ENCODE peak calls at places on chromosomes 3 and 15, in six cellular contexts. W, C, P, Z, H and M are unnamed samples.
A peak's percentile ranks its signal among the peaks of the same experiment; 100 is the strongest.

GRCh38 chr3:113746955-113747718 is at the start of gene ATP6V1A:
- DNase-seq in C (peak; percentile 59), Z (peak; percentile 85), H (peak; percentile 84), P (peak; percentile 63), W (no peak), M (peak; percentile 51)

GRCh38 chr3:9036327-9037112 is 73.2 kb upstream of the RAD18 start:
- DNase-seq in C (no peak), W (peak; percentile 40), H (no peak), P (peak; percentile 81), Z (no peak), M (no peak)

GRCh38 chr15:64730151-64730550 is 45.2 kb downstream of the RBPMS2 start:
- DNase-seq in P (no peak), W (no peak), C (no peak), H (no peak), Z (no peak), M (no peak)

GRCh38 chr3:170128259-170128976 is 53.1 kb downstream of the PHC3 start:
- DNase-seq in C (no peak), W (no peak), H (peak; percentile 67), P (no peak), Z (peak; percentile 51), M (no peak)

GRCh38 chr3:45441570-45442313 is 53.4 kb downstream of the LARS2 start:
- DNase-seq in H (no peak), Z (no peak), C (no peak), W (peak; percentile 72), P (no peak), M (no peak)

GRCh38 chr15:55318588-55319494 is at the start of the genes PIGB and PIGBOS1:
- DNase-seq in P (peak; percentile 80), W (peak; percentile 60), H (peak; percentile 89), Z (peak; percentile 85), C (peak; percentile 67), M (peak; percentile 53)

GRCh38 chr3:12484983-12485327 is 675 bp downstream of the TSEN2 start:
- DNase-seq in W (no peak), H (no peak), C (no peak), P (no peak), Z (no peak), M (no peak)

GRCh38 chr3:180802837-180803236 is 109.6 kb upstream of the FXR1 start:
- DNase-seq in H (no peak), Z (no peak), W (no peak), C (no peak), P (no peak), M (no peak)

GRCh38 chr3:114867828-114868498 is 279.1 kb downstream of the ZBTB20 start:
- DNase-seq in C (no peak), Z (no peak), P (no peak), H (no peak), W (no peak), M (no peak)

GRCh38 chr15:35673093-35673573 is 127.2 kb upstream of the DPH6 start:
- DNase-seq in C (no peak), P (no peak), W (no peak), Z (no peak), H (no peak), M (no peak)

GRCh38 chr3:105490045-105490444 is 123.3 kb downstream of the ALCAM start:
- DNase-seq in P (no peak), W (no peak), H (no peak), C (no peak), Z (no peak), M (no peak)

GRCh38 chr3:107425033-107425432 is 47.8 kb downstream of the CCDC54 start:
- DNase-seq in W (no peak), H (peak; percentile 8), Z (no peak), P (no peak), C (no peak), M (no peak)

GRCh38 chr3:145219355-145220196 is 941.4 kb downstream of the PLOD2 start:
- DNase-seq in W (no peak), P (no peak), H (no peak), Z (no peak), C (no peak), M (no peak)

GRCh38 chr3:76497636-76498035 is 542.3 kb upstream of the ROBO2 start:
- DNase-seq in P (no peak), H (no peak), Z (no peak), W (no peak), C (no peak), M (no peak)

GRCh38 chr15:59739557-59740186 is 50.6 kb upstream of the BNIP2 start:
- DNase-seq in W (no peak), Z (no peak), P (no peak), H (no peak), C (no peak), M (no peak)

GRCh38 chr15:59738676-59739075 is 49.6 kb upstream of the BNIP2 start:
- DNase-seq in Z (no peak), W (no peak), P (no peak), H (no peak), C (no peak), M (no peak)

GRCh38 chr15:59746777-59747176 is 57.7 kb upstream of the BNIP2 start:
- DNase-seq in W (no peak), Z (no peak), C (no peak), H (no peak), P (no peak), M (no peak)

GRCh38 chr15:59736181-59736580 is 47.1 kb upstream of the BNIP2 start:
- DNase-seq in H (no peak), P (no peak), Z (no peak), W (no peak), C (peak; percentile 6), M (no peak)

DNA sequence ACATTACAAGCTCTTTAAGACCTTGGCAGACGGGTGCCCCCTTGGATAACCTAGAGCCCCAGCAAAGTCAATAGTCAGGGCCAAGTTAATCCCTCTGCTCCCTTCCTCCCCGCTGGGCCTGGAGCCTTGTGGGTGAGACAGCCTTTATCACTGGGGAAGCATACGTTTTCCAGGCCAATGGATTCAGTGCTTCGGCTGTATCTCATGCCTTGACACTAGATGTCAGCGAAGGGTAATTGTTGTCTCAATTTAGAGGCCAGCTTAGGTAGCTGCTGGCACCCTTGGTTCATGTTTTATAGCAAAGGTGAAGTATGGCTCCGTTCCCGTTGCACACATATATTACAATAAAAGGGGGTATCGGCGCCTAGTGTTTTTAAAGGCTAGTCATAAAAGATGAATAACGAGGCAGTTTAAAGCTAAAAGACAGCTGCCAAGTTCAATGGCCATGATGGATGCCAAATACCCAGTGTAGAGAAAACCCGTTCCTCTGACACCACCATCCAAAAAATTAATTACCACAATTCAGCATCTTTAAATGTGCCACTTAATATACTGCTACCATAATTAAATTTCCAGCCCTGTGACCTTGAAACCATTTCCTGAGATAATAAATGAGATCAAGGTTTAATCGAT is 52.3 kb upstream of the BNIP2 start:
- DNase-seq in W (no peak), P (no peak), Z (no peak), C (no peak), H (no peak), M (no peak)
- TF ChIP-seq CTCF in W (peak; percentile 31), P (peak; percentile 26), Z (no peak), C (no peak), H (no peak), M (no peak)

GRCh38 chr3:192812736-192813383 is 85.5 kb upstream of the FGF12 start:
- DNase-seq in C (no peak), W (peak; percentile 52), P (no peak), H (no peak), Z (no peak), M (no peak)
- TF ChIP-seq CTCF in C (no peak), W (peak; percentile 55), P (peak; percentile 61), H (no peak), Z (peak; percentile 32), M (peak; percentile 73)

DNA sequence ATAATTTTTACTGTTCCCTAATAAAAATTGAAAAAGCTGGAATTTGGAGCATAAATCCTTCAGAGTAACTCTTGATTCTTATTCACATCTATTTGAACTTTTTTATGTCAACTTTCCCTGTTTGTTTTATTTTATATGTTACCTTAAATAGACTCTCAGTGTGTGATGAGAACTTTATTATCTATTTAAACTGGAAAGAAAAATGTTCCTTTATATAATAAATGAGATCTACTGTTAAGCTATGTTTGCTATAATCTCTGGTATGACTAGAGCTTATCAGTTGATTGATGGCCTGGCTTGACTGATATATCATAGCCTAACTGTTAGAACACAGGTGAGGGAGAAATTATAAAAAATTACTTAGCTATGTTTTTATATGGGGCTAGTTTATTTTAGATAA is 330.6 kb upstream of the EPHA6 start:
- DNase-seq in C (no peak), H (no peak), W (no peak), Z (no peak), P (no peak), M (no peak)
- TF ChIP-seq CTCF in C (no peak), H (no peak), W (no peak), Z (no peak), P (no peak), M (no peak)

GRCh38 chr15:78620021-78620838 is 566 bp downstream of the CHRNA3 start:
- DNase-seq in Z (no peak), P (no peak), C (no peak), H (no peak), W (no peak), M (no peak)
- TF ChIP-seq CTCF in Z (no peak), P (no peak), C (no peak), H (peak; percentile 6), W (peak; percentile 20), M (peak; percentile 52)

GRCh38 chr15:52783929-52784798 is 6.0 kb downstream of the ONECUT1 start:
- DNase-seq in Z (no peak), P (no peak), W (no peak), H (peak; percentile 52), C (no peak), M (no peak)

GRCh38 chr15:52785672-52786406 is 4.3 kb downstream of the ONECUT1 start:
- DNase-seq in P (no peak), W (no peak), Z (no peak), C (no peak), H (no peak), M (no peak)

GRCh38 chr15:52786436-52787122 is 3.6 kb downstream of the ONECUT1 start:
- DNase-seq in C (no peak), Z (no peak), P (no peak), H (no peak), W (no peak), M (no peak)

GRCh38 chr15:52783191-52783829 is 6.8 kb downstream of the ONECUT1 start:
- DNase-seq in P (no peak), H (no peak), W (no peak), C (no peak), Z (no peak), M (no peak)

DNA sequence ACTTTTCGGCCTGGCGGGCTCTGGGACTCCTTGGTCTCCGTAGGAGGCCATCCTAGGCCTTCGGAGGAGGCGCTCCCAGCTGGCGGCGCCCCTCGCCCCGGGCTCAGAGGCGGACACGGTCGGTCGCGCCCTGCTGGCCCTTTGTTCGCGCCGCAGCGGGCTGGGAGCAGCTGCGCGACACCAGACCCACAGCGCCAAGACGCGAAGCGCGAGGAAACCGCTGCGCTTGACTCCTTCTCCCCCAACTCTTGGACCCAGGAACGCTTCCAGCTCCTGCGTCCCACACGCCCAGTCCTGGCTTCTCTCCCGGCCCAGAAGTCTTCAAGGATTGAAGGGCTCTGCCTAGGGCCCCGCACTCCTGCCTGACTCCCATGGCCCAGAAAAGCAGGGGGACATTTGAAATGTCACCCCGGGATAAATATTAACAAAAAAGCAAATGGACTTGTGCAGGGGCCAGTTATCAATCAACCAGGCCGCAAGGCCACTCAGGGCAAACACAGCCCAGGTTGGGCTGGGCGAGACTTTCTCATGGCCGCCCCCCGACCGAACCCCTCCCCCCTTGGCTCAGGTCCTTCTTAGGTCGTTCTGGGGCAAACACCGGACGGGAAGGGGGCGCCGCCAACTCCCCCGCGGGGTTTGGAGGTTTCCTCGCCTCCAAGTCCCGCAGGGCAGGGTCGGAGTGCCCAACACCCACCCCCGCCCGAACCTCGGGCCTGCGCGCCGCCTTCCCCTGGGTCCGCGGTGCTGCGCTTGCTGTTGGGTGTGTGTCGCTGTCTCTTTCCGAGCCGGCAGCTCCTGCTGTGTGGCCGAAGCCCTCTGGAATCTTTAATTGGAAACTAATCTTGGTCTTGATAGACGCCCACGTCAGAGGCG is 5.1 kb downstream of the ONECUT1 start:
- DNase-seq in H (no peak), C (no peak), P (no peak), Z (no peak), W (no peak), M (no peak)
- TF ChIP-seq CTCF in H (no peak), C (no peak), P (no peak), Z (no peak), W (no peak), M (no peak)

GRCh38 chr3:129120254-129121004 is 1.2 kb downstream of the RAB43 start:
- DNase-seq in P (peak; percentile 86), C (peak; percentile 87), H (peak; percentile 81), Z (peak; percentile 92), W (peak; percentile 83), M (peak; percentile 56)
- TF ChIP-seq CTCF in P (peak; percentile 35), C (peak; percentile 36), H (peak; percentile 7), Z (no peak), W (no peak), M (peak; percentile 15)